ENCODE peak calls at places on chromosomes 4 and X, in eight cellular contexts. X is heart right ventricle; F is CD8-positive, alpha-beta T cell; Y is fibroblast of lung; W is spleen; L is tibial nerve; O is psoas muscle; I is suprapubic skin. J is an unnamed sample.

GRCh38 chr4:8906668-8906970 is 35.0 kb upstream of the HMX1 start:
- DNase-seq in X (no peak), O (no peak), F (no peak), W (peak; percentile 36), L (no peak), Y (no peak), I (peak; percentile 53), J (no peak)

GRCh38 chr4:67549123-67549522 is 3.8 kb upstream of the CENPC start:
- DNase-seq in L (no peak), W (no peak), Y (peak; percentile 23), O (no peak), I (no peak), F (no peak), X (no peak), J (no peak)

GRCh38 chr4:109432676-109433075 is 939 bp upstream of the SEC24B start:
- DNase-seq in Y (peak; percentile 65), O (no peak), L (no peak), W (no peak), X (no peak), F (no peak), I (no peak), J (no peak)

GRCh38 chrX:29948653-29949052 is 266.7 kb upstream of the MAGEB2 start:
- DNase-seq in O (no peak), Y (peak; percentile 44), X (no peak), L (no peak), W (no peak), I (no peak), F (no peak), J (no peak)

GRCh38 chr4:130043796-130044195 is 947.8 kb downstream of the C4orf33 start:
- DNase-seq in O (no peak), Y (no peak), I (no peak), L (no peak), F (no peak), X (no peak), W (no peak), J (no peak)

GRCh38 chr4:915041-915474 is 17.1 kb downstream of the GAK start:
- DNase-seq in F (no peak), O (no peak), Y (no peak), W (peak; percentile 74), I (peak; percentile 70), L (no peak), X (no peak), J (no peak)

GRCh38 chrX:136477026-136477425 is 10.7 kb upstream of the BRS3 start:
- DNase-seq in X (no peak), I (no peak), W (no peak), Y (no peak), O (no peak), L (no peak), F (no peak), J (no peak)

GRCh38 chr4:67593741-67594175 is 35.2 kb downstream of the STAP1 start:
- DNase-seq in I (no peak), L (no peak), W (no peak), Y (peak; percentile 12), F (no peak), X (no peak), O (no peak), J (no peak)

GRCh38 chrX:40644821-40645358 is 2.5 kb downstream of the CXorf38 start:
- DNase-seq in O (peak; percentile 55), Y (peak; percentile 73), F (no peak), W (peak; percentile 89), L (peak; percentile 60), I (no peak), X (peak; percentile 14), J (peak; percentile 61)

GRCh38 chr4:53895137-53895536 is 169.3 kb downstream of the CHIC2 start:
- DNase-seq in O (no peak), F (no peak), Y (no peak), X (no peak), W (no peak), L (no peak), I (no peak), J (no peak)

GRCh38 chr4:108878781-108879180 is 115.9 kb upstream of the ETNPPL start:
- DNase-seq in Y (no peak), I (no peak), W (no peak), L (no peak), O (no peak), F (no peak), X (no peak), J (no peak)

GRCh38 chr4:14023036-14023435 is 395.5 kb upstream of the BOD1L1 start:
- DNase-seq in F (no peak), O (no peak), Y (no peak), X (no peak), I (no peak), W (no peak), L (no peak), J (no peak)

GRCh38 chr4:477686-478085 is 21.3 kb downstream of the ZNF721 start:
- DNase-seq in W (no peak), L (no peak), X (no peak), O (no peak), I (no peak), F (no peak), Y (no peak), J (no peak)

GRCh38 chr4:133921280-133922195 is 280.1 kb downstream of the PABPC4L start:
- DNase-seq in W (no peak), Y (peak; percentile 58), F (no peak), I (no peak), L (no peak), O (no peak), X (no peak), J (no peak)

GRCh38 chr4:99815597-99816011 is 1.0 kb upstream of the DAPP1 start:
- DNase-seq in Y (no peak), O (no peak), L (no peak), X (no peak), F (no peak), W (no peak), I (no peak), J (no peak)

DNA sequence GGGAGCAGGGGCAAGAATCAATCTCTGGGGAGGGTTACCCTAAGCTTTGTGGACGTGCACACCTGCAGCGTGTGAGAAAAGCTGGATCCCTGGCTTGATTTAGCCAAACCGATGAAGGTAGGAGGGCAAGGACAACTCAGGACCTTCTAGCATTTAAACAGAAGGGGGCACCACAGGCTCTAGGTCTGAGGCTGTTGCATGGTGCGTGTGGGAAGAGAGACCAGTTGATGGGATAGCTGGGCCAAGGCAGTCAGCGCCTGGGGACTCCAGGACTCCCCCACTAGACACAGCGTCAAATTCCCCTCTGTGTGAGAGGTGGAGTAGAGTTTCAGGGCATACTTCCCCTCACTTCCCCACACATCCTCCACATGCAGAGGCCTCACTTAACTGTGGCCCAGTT is 4.3 kb downstream of the GABRQ start:
- DNase-seq in F (no peak), Y (peak; percentile 0), I (no peak), W (no peak), O (no peak), X (no peak), L (no peak), J (no peak)
- TF ChIP-seq CTCF in F (no peak), Y (no peak), I (no peak), W (no peak), O (no peak), X (peak; percentile 10), L (no peak), J (no peak)

GRCh38 chr4:173171987-173172386 is 3.4 kb downstream of the GALNT7 start:
- DNase-seq in X (no peak), W (no peak), L (no peak), Y (no peak), O (no peak), F (no peak), I (no peak), J (no peak)

GRCh38 chr4:173177232-173177631 is 8.6 kb downstream of the GALNT7 start:
- DNase-seq in L (no peak), I (no peak), Y (no peak), X (no peak), F (no peak), O (no peak), W (no peak), J (no peak)

GRCh38 chr4:173178144-173178543 is 9.5 kb downstream of the GALNT7 start:
- DNase-seq in O (no peak), W (no peak), Y (no peak), F (no peak), I (no peak), X (no peak), L (no peak), J (no peak)

GRCh38 chr4:173174184-173175156 is 5.9 kb downstream of the GALNT7 start:
- DNase-seq in W (no peak), I (no peak), Y (no peak), F (no peak), L (no peak), X (no peak), O (no peak), J (no peak)

DNA sequence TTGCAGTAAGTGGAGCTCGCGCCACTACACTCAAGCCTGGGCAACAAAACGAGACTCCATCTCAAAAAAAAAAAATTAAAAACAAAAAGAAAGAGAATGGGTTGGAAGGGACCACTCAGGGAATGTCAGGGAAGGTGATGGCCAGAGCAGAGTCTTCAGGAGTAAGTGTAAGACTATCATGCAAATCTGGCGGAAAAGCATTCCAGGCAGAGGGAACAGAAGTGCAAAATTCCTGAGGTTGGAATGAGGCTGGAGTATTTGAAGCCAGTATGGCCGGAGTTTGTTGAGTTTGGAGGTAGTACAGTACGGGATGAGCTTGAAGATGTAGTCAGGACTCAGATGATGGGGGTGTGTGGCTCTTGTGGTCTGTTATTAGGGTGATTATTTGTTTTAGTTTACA is 7.4 kb downstream of the GALNT7 start:
- DNase-seq in W (no peak), I (no peak), L (no peak), F (no peak), X (no peak), O (no peak), Y (no peak), J (no peak)
- H3K4me1 ChIP-seq in W (peaks cover 7% of the 10 kb centered on the region), I (no peaks in the 10 kb centered on the region), L (no peaks in the 10 kb centered on the region), F (no peaks in the 10 kb centered on the region), X (peaks cover 1% of the 10 kb centered on the region), O (no peaks in the 10 kb centered on the region), Y (peaks cover 2% of the 10 kb centered on the region), J (peaks cover 2% of the 10 kb centered on the region)

GRCh38 chr4:185039508-185040273 is 21.4 kb downstream of the HELT start:
- DNase-seq in W (no peak), Y (peak; percentile 86), X (no peak), O (no peak), I (no peak), L (peak; percentile 49), F (peak; percentile 16), J (peak; percentile 54)

GRCh38 chr4:185033950-185034349 is 15.7 kb downstream of the HELT start:
- DNase-seq in W (no peak), F (no peak), I (no peak), O (no peak), Y (no peak), L (no peak), X (no peak), J (no peak)

GRCh38 chr4:185036019-185036418 is 17.7 kb downstream of the HELT start:
- DNase-seq in I (no peak), O (no peak), Y (no peak), X (no peak), W (no peak), L (no peak), F (no peak), J (no peak)

GRCh38 chr4:185035284-185035683 is 17.0 kb downstream of the HELT start:
- DNase-seq in I (no peak), L (no peak), Y (no peak), W (no peak), X (no peak), F (no peak), O (no peak), J (no peak)

GRCh38 chr4:185036842-185037241 is 18.6 kb downstream of the HELT start:
- DNase-seq in F (no peak), W (no peak), O (no peak), L (no peak), X (no peak), Y (no peak), I (no peak), J (no peak)
- TF ChIP-seq CTCF in F (no peak), W (no peak), O (no peak), L (no peak), X (no peak), Y (no peak), I (no peak), J (no peak)

GRCh38 chrX:118726887-118727685 is at the start of gene IL13RA1:
- DNase-seq in X (peak; percentile 77), F (no peak), L (peak; percentile 58), Y (peak; percentile 76), O (peak; percentile 88), I (peak; percentile 80), W (peak; percentile 89), J (peak; percentile 81)
- H3K4me1 ChIP-seq in X (peaks cover 7% of the 10 kb centered on the region), F (no peaks in the 10 kb centered on the region), L (no peaks in the 10 kb centered on the region), Y (peaks cover 13% of the 10 kb centered on the region), O (peaks cover 15% of the 10 kb centered on the region), I (peaks cover 14% of the 10 kb centered on the region), W (no peaks in the 10 kb centered on the region), J (peaks cover 1% of the 10 kb centered on the region)

J was measured in ovary.